ENCODE peak calls at places on chromosomes 3 and 15, in six cellular contexts. W, Y, X, B, Q and H are unnamed samples.

GRCh38 chr15:63231717-63232116 is 42.3 kb downstream of the RAB8B start:
- DNase-seq in B (no peak), Q (peak; percentile 29), Y (no peak), X (no peak), W (no peak), H (peak; percentile 32)

GRCh38 chr3:14524311-14524711 is 15.8 kb downstream of the GRIP2 start:
- DNase-seq in Y (no peak), W (peak; percentile 41), Q (no peak), X (no peak), B (no peak), H (no peak)

GRCh38 chr3:124032881-124033359 is 41.0 kb upstream of the ROPN1 start:
- DNase-seq in W (peak; percentile 84), B (peak; percentile 78), X (no peak), Y (peak; percentile 51), Q (peak; percentile 90), H (peak; percentile 57)

GRCh38 chr3:180804871-180805430 is 107.5 kb upstream of the FXR1 start:
- DNase-seq in W (no peak), Y (peak; percentile 29), B (peak; percentile 12), X (no peak), Q (peak; percentile 70), H (no peak)

GRCh38 chr3:59027607-59028006 is 22.2 kb downstream of the CFAP20DC start:
- DNase-seq in Q (no peak), W (no peak), X (no peak), B (no peak), Y (no peak), H (no peak)

GRCh38 chr3:172159376-172159775 is 120.0 kb downstream of the FNDC3B start:
- DNase-seq in X (no peak), Q (no peak), W (no peak), B (no peak), Y (no peak), H (no peak)

GRCh38 chr3:29912600-29913288 is 631.9 kb downstream of the RBMS3 start:
- DNase-seq in Y (no peak), W (no peak), Q (no peak), X (no peak), B (no peak), H (no peak)

GRCh38 chr15:32952062-32952461 is 234.3 kb downstream of the GREM1 start:
- DNase-seq in B (no peak), Y (no peak), W (no peak), X (no peak), Q (no peak), H (no peak)

GRCh38 chr3:58666683-58667082 is at the start of gene FAM3D:
- DNase-seq in Y (no peak), B (peak; percentile 7), X (no peak), Q (peak; percentile 69), W (no peak), H (peak; percentile 39)

GRCh38 chr3:39637807-39638206 is 170.3 kb downstream of the MOBP start:
- DNase-seq in B (peak; percentile 62), Q (peak; percentile 82), W (peak; percentile 47), X (no peak), Y (peak; percentile 5), H (peak; percentile 49)

GRCh38 chr3:16743276-16743675 is 138.1 kb upstream of the DAZL start:
- DNase-seq in Q (no peak), W (no peak), X (no peak), B (no peak), Y (no peak), H (no peak)

GRCh38 chr15:100341662-100342560 is at the start of gene ADAMTS17:
- DNase-seq in Y (peak; percentile 77), B (peak; percentile 94), W (peak; percentile 51), Q (peak; percentile 92), X (peak; percentile 17), H (peak; percentile 97)

GRCh38 chr15:60656491-60657284 is 177.7 kb upstream of the ICE2 start:
- DNase-seq in X (no peak), Q (no peak), W (no peak), B (no peak), Y (no peak), H (no peak)

GRCh38 chr15:69008056-69008455 is 6.4 kb upstream of the NOX5 start:
- DNase-seq in W (no peak), Q (no peak), Y (no peak), B (no peak), X (no peak), H (no peak)

GRCh38 chr15:30062881-30063280 is 19.9 kb upstream of the GOLGA8J start:
- DNase-seq in Y (no peak), W (no peak), X (no peak), Q (no peak), B (no peak), H (no peak)

GRCh38 chr3:44114142-44114541 is 127.5 kb upstream of the TOPAZ1 start:
- DNase-seq in Y (peak; percentile 13), X (no peak), Q (peak; percentile 34), W (peak; percentile 75), B (peak; percentile 29), H (peak; percentile 39)

GRCh38 chr3:24521306-24522154 is 26.9 kb upstream of the THRB start:
- DNase-seq in B (peak; percentile 28), X (no peak), W (peak; percentile 56), Q (peak; percentile 37), Y (peak; percentile 36), H (no peak)

GRCh38 chr15:74535388-74536084 is 5.5 kb upstream of the ARID3B start:
- DNase-seq in Y (no peak), W (no peak), X (no peak), Q (no peak), B (no peak), H (peak; percentile 68)

GRCh38 chr15:78878356-78878755 is 5.7 kb downstream of the MORF4L1 start:
- DNase-seq in Y (no peak), Q (no peak), B (no peak), W (no peak), X (no peak), H (peak; percentile 50)

GRCh38 chr15:85766007-85766831 is 28.5 kb downstream of the KLHL25 start:
- DNase-seq in B (no peak), Q (no peak), Y (no peak), W (no peak), X (no peak), H (no peak)

GRCh38 chr3:183446838-183447205 is 18.4 kb upstream of the MCF2L2 start:
- DNase-seq in Y (no peak), Q (no peak), W (no peak), X (no peak), B (no peak), H (no peak)

GRCh38 chr15:70066004-70066403 is 31.7 kb downstream of the TLE3 start:
- DNase-seq in B (no peak), Q (no peak), Y (no peak), X (no peak), W (peak; percentile 45), H (no peak)

GRCh38 chr15:88400591-88400990 is 66.6 kb downstream of the MRPL46 start:
- DNase-seq in X (no peak), Y (no peak), B (no peak), W (no peak), Q (no peak), H (no peak)

GRCh38 chr15:31321418-31321817 is 5.2 kb upstream of the KLF13 start:
- DNase-seq in B (no peak), X (no peak), W (no peak), Q (no peak), Y (no peak), H (no peak)

DNA sequence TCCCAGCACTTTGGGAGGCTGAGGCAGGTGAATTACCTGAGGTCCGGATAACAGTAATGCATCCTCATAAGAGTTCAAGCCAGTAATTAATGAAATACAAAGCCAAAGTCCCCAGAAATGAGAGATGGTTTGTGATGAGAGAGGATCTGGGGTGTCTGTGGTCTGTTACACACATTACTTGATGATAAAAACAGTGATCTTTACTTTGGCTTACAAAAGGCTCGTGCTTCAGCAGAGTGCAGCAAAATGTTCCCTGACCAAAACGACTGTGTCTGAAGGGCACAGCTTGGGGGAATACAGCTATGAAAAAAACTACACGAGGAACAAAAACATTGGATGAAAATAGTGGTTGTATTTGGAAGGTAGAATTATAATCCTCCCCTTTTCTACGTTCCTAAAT is 40.9 kb downstream of the CRTC3 start:
- DNase-seq in Q (no peak), Y (no peak), W (no peak), X (no peak), B (no peak), H (no peak)
- H3K4me3 ChIP-seq in Q (no peak overlapping the region), Y (no peak overlapping the region), W (no peak overlapping the region), X (no peak overlapping the region), B (no peak overlapping the region), H (no peak overlapping the region)

GRCh38 chr3:159828542-159828943 is 160.1 kb upstream of the IL12A start:
- DNase-seq in B (peak; percentile 54), W (peak; percentile 36), Y (peak; percentile 3), X (no peak), Q (peak; percentile 80), H (peak; percentile 31)
- TF ChIP-seq MYC in B (no peak), W (no peak), Y (no peak), X (no peak), Q (no peak), H (no peak)

GRCh38 chr15:42457445-42458442 is 33.2 kb downstream of the ZNF106 start:
- DNase-seq in Q (peak; percentile 83), B (no peak), W (no peak), X (peak; percentile 45), Y (no peak), H (no peak)
- TF ChIP-seq POLR2A in Q (no peak), B (no peak), W (no peak), X (no peak), Y (no peak), H (no peak)

GRCh38 chr15:64379216-64379960 is 1.9 kb downstream of the PCLAF start:
- DNase-seq in X (no peak), B (no peak), Q (no peak), Y (no peak), W (no peak), H (peak; percentile 19)
- H3K4me3 ChIP-seq in X (peak overlapping the region; percentile 80), B (peak overlapping the region; percentile 57), Q (no peak overlapping the region), Y (no peak overlapping the region), W (peak overlapping the region; percentile 74), H (peak overlapping the region; percentile 92)

GRCh38 chr3:86787091-86787490 is 203.9 kb downstream of the VGLL3 start:
- DNase-seq in Y (no peak), W (no peak), X (no peak), B (peak; percentile 48), Q (no peak), H (no peak)
- TF ChIP-seq MYC in Y (no peak), W (no peak), X (no peak), B (no peak), Q (no peak), H (no peak)

DNA sequence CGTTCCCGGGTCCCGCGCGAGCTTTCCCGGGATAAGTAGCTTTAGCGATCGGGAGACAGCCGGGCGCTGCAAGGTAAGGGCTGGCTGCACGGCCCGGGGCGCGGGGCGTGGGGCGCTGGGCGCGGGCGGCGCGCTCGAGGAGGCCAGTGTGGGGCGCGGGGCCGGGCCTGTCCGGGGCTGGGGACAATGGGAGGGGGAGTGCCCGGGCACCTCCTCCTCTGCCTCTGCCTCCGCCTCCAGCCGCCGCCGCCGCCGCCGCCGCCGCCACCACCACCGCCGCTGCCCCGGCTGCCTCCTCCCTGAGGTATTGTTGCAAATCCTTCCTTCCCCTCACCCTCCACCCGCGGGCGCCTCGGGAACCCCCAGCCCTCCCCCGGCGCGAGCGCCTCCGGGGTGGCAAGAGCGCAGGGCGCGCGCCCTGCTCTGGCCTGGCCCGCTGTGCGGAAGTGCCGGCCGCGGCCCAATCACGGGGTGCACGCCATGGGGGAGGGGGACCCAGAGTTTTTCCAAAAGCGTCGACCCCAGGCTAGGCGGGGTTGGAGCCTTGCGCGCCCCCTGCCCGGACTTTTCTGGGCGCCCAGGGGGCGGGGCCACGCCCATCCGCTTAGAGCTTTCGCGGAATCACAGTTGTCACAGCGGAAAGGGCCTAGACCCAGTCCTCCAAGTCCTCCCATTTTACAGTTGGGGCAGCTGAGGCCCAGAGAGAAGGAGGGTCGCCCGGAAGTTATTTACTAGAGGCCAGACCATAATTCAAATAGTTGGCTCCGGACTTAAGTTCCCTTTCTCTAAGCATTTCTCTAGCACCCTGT is at the start of gene LPP:
- DNase-seq in Q (peak; percentile 45), W (no peak), B (peak; percentile 81), X (no peak), Y (peak; percentile 47), H (peak; percentile 83)
- TF ChIP-seq POLR2A in Q (peak; percentile 15), W (no peak), B (no peak), X (no peak), Y (no peak), H (peak; percentile 30)